ENCODE peak calls at places on chromosomes 16 and 17, in four cellular contexts. J is neural crest cell, E is cardiac muscle cell, K is left ventricle myocardium inferior. P is an unnamed sample.

GRCh38 chr17:31392856-31393748 is 1.6 kb downstream of the RAB11FIP4 start:
- DNase-seq in K (no peak), J (no peak), E (no peak), P (no peak)

GRCh38 chr17:38507921-38508569 is 79.8 kb downstream of the ARHGAP23 start:
- DNase-seq in E (no peak), K (no peak), J (no peak), P (no peak)

GRCh38 chr16:16857603-16858283 is 478.8 kb downstream of the NPIPA7 start:
- DNase-seq in E (no peak), J (no peak), K (no peak), P (no peak)

GRCh38 chr16:83802135-83802534 is 5.6 kb upstream of the HSBP1 start:
- DNase-seq in E (no peak), J (no peak), K (no peak), P (no peak)

GRCh38 chr16:57270221-57271062 is 14.0 kb downstream of the PLLP start:
- DNase-seq in J (no peak), E (no peak), K (no peak), P (no peak)

GRCh38 chr16:74862743-74863244 is 88.2 kb upstream of the FA2H start:
- DNase-seq in E (peak; percentile 60), K (no peak), J (no peak), P (no peak)

GRCh38 chr17:7570351-7570750 is 8.6 kb downstream of the SENP3 start:
- DNase-seq in J (no peak), E (no peak), K (no peak), P (no peak)

GRCh38 chr17:55175788-55176425 is 88.9 kb upstream of the HLF start:
- DNase-seq in J (no peak), E (no peak), K (no peak), P (no peak)

GRCh38 chr17:33854596-33854995 is 400.5 kb upstream of the CCL2 start:
- DNase-seq in J (no peak), K (no peak), E (no peak), P (no peak)

GRCh38 chr16:70151941-70152509 is 21.6 kb upstream of the CLEC18C start:
- DNase-seq in E (no peak), K (no peak), J (no peak), P (no peak)

GRCh38 chr17:44518032-44518431 is 14.8 kb upstream of the GPATCH8 start:
- DNase-seq in J (no peak), E (no peak), K (no peak), P (no peak)

GRCh38 chr17:59963738-59964454 is 644 bp downstream of the RNFT1 start:
- DNase-seq in J (no peak), E (peak; percentile 58), K (peak; percentile 31), P (no peak)

GRCh38 chr16:82263456-82264159 is 93.6 kb upstream of the MPHOSPH6 start:
- DNase-seq in K (peak; percentile 22), J (peak; percentile 50), E (peak; percentile 73), P (peak; percentile 28)

GRCh38 chr16:796296-797119 is 4.0 kb downstream of the GNG13 start:
- DNase-seq in J (no peak), E (no peak), K (no peak), P (no peak)

GRCh38 chr16:9965079-9965478 is 217.1 kb downstream of the GRIN2A start:
- DNase-seq in K (no peak), J (no peak), E (no peak), P (no peak)

GRCh38 chr17:49819651-49820050 is 28.2 kb downstream of the TAC4 start:
- DNase-seq in K (no peak), J (no peak), E (no peak), P (no peak)

GRCh38 chr17:77507116-77507885 is 366.5 kb downstream of the SEC14L1 start:
- DNase-seq in K (no peak), J (no peak), E (peak; percentile 14), P (no peak)

GRCh38 chr17:69050999-69051775 is 9.5 kb downstream of the ABCA9 start:
- DNase-seq in J (no peak), K (no peak), E (no peak), P (no peak)

GRCh38 chr17:10702574-10702973 is 5.2 kb downstream of the ADPRM start:
- DNase-seq in J (no peak), K (no peak), E (no peak), P (no peak)

GRCh38 chr17:56679148-56679766 is 85.8 kb downstream of the NOG start:
- DNase-seq in K (no peak), E (peak; percentile 66), J (peak; percentile 11), P (no peak)

GRCh38 chr17:39264119-39264518 is 38.4 kb upstream of the STAC2 start:
- DNase-seq in K (peak; percentile 69), E (no peak), J (no peak), P (no peak)

GRCh38 chr16:53071748-53072301 is 17.0 kb downstream of the CHD9 start:
- DNase-seq in K (peak; percentile 88), J (no peak), E (no peak), P (no peak)

GRCh38 chr16:76311260-76311659 is 34.1 kb downstream of the CNTNAP4 start:
- DNase-seq in E (no peak), J (no peak), K (no peak), P (no peak)

DNA sequence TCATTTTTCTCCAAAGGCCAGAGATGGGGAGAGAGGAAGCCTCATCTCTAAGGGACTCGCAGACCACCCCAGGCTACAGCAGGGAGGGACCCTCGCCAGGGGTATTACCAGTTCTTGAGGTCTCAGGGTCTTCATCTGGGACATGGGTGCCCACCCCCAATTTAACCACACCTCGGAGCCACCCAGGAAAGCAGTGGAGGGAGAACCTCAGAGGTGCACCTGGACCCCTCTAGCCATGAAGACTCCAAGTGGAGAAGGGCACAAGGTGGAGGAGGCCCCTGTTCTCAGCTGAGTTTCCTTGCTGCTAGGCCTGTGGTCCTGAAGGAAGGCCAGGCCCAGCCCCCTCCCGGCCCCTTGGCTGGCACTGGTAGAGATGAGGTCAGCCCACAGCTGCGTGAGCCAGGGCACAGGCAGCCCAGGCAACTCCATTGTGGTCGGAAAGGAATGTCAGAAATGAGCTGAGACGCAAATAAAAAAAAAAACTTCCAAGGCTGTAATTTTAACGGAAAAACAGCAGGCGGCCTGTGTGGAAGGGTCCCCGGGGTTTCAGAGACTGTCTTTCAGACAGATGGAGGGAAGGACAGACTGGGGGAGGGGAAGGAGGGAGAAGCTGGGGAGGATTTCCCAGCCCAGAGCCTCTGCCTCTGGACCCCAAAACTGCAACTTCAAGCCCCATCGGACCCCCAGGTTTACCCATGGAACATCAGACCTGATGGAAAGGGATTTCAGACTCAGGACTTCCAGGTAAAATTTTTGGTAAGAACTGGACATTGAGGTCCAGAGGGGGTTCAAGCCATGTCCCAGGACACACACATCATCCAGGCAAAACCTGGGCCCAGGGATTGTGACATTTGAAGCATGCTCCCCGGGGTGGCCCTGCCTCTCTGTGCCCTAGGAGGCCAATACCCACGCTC is 25.5 kb upstream of the MRPS23 start:
- DNase-seq in J (peak; percentile 66), K (peak; percentile 76), E (peak; percentile 60), P (peak; percentile 59)
- TF ChIP-seq CTCF in J (peak; percentile 64), K (peak; percentile 53), E (peak; percentile 73), P (peak; percentile 63)

DNA sequence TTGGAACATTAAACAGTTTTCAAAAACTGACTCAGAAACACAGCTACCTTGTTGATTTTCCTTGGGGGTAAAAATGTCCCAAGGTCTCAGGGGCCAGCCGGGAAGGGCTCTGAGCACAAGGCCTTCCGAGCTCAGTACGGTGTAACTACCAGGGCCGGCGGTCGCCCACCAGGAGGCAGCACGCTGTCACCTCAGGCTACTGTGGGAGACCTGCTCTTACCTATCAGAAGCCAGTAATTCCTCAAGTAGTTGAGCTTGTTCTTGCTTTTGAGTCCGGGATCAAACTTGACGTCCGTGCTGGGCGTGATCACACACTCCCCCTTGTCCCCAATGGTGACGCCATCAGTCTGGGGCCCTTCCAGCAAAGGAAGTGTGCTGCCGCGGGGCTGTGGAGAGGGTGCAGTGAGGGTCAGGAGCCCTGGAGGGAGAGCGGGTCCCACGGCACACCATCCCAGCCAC is 43.4 kb upstream of the ICAM2 start:
- DNase-seq in K (peak; percentile 45), J (peak; percentile 37), E (peak; percentile 79), P (peak; percentile 73)
- TF ChIP-seq CTCF in K (peak; percentile 63), J (peak; percentile 76), E (peak; percentile 41), P (peak; percentile 88)

DNA sequence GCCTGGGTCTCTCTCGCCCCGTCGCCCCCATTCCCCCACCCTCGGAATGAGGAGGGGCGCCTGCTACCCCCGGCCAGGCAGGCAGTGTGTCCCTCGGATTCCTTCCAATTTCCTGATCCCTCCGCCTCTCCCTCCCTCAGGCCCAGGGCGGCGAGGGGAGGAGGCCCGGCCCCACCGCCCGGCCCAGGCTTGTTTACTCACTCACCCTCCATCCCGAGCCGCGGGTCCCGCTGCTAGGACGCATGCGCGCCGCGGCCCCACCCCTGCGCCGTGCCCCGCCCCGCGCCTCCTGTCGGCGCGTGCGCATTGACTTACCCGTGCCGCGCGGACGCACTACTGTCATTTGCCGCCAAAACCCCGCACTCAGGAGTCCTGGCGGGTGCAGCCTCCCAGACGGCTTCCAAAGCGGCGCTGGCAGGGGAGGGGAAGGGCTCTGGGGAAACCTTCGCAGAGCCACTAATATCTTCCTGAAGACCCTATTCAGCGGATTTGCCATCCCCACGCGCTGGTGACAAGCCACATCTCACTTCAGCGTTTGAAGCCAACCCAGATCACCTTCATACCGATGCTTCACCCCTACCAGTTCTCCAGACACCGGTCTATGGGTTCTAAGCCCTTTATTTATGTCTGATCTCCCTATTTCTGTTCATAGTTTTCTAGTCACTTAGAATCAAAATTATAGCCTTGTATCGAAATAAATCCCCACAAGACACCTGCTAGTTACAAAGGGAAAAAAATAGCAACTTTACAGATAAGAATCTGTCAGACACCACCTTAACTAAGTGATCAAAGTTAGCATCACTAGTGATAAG is at the start of gene EZH1:
- DNase-seq in K (peak; percentile 90), E (peak; percentile 95), J (peak; percentile 91), P (peak; percentile 93)
- TF ChIP-seq CTCF in K (peak; percentile 28), E (no peak), J (no peak), P (no peak)

GRCh38 chr17:63445571-63446217 is 412 bp downstream of the CYB561 start:
- DNase-seq in K (no peak), J (peak; percentile 50), E (peak; percentile 74), P (no peak)
- TF ChIP-seq CTCF in K (peak; percentile 71), J (peak; percentile 71), E (peak; percentile 40), P (peak; percentile 76)

GRCh38 chr17:80963812-80964211 is 27.8 kb upstream of the CHMP6 start:
- DNase-seq in J (no peak), E (no peak), K (no peak), P (no peak)

GRCh38 chr17:80962356-80963329 is 29.0 kb upstream of the CHMP6 start:
- DNase-seq in K (no peak), J (no peak), E (no peak), P (no peak)

GRCh38 chr17:80964231-80964856 is 27.3 kb upstream of the CHMP6 start:
- DNase-seq in J (no peak), K (no peak), E (no peak), P (no peak)

GRCh38 chr17:80965606-80966005 is 26.0 kb upstream of the CHMP6 start:
- DNase-seq in E (no peak), K (no peak), J (no peak), P (no peak)

DNA sequence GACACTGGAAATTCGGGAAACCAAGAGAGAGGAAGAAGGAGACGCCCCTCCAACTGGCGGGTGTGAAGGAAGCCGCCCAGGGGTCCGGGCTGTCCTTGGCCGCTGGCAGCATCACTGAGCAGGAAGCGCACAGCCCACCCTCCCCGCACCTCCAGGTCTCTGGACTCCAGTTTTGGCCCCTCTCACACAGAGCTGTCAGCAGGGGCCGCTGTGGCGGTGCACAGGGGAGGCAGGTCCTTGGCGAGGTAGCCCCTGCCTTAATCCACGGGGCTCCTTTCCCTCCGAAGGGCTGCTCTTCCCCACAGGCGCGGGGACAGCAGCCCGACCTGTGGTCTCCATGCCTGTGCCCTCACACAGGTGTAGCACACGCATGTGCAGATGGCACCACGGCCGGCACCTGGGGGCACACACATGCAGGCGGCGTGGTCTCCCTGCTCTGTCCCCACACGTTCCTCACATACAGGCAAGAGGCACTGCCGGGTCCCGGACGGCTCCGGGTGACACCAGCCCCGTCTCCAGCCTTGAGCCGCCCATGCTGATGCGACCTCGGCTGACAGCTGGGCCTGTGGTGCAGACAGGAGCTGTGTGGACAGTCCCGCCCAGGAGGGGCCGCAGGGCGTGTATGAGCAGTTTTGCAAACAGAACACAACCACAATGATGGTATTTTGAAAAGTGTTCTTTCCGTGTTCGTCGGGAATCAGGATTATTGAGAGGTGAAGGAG is 26.6 kb upstream of the CHMP6 start:
- DNase-seq in J (no peak), E (no peak), K (no peak), P (no peak)
- TF ChIP-seq CTCF in J (no peak), E (no peak), K (no peak), P (no peak)

P was measured in progenitor cell of endocrine pancreas.